ENCODE peak calls at places on chromosomes 11 and 22, in six cellular contexts. G is A549; Z is NCI-H1092 treated with DMSO at 0.1 percent for 48 hours; P is OCI-LY7; S is stimulated activated CD8-positive, alpha-beta memory T cell treated with anti-CD3 and anti-CD28 coated beads, Interleukin-4, amount 100 ng/mL, for 24 hours; O is astrocyte of the cerebellum. K is an unnamed sample.

GRCh38 chr11:67617243-67617953 is 10.7 kb downstream of the NDUFV1 start:
- DNase-seq in G (no peak), Z (no peak), P (no peak), S (no peak), O (no peak), K (no peak)

GRCh38 chr11:131908316-131908715 is 537.9 kb downstream of the NTM start:
- DNase-seq in G (no peak), Z (no peak), P (no peak), S (no peak), O (no peak), K (no peak)

GRCh38 chr11:47507868-47508594 is 44.9 kb downstream of the CELF1 start:
- DNase-seq in G (no peak), Z (no peak), P (no peak), S (no peak), O (no peak), K (no peak)

GRCh38 chr11:68128682-68129327 is 7.6 kb upstream of the CHKA start:
- DNase-seq in G (no peak), Z (no peak), P (no peak), S (no peak), O (peak), K (no peak)

GRCh38 chr11:101860694-101861371 is 54.0 kb upstream of the CEP126 start:
- DNase-seq in G (peak), Z (peak), P (peak), S (peak), O (peak), K (peak)

GRCh38 chr11:130217632-130218031 is 58.0 kb downstream of the ST14 start:
- DNase-seq in G (no peak), Z (no peak), P (no peak), S (no peak), O (no peak), K (no peak)

GRCh38 chr11:15761235-15761634 is 595.1 kb downstream of the SOX6 start:
- DNase-seq in G (no peak), Z (no peak), P (no peak), S (no peak), O (no peak), K (no peak)

GRCh38 chr11:82988936-82989627 is 82.6 kb downstream of the RAB30 start:
- DNase-seq in G (no peak), Z (no peak), P (peak), S (no peak), O (no peak), K (no peak)

GRCh38 chr22:29912605-29913398 is 29.8 kb downstream of the MTMR3 start:
- DNase-seq in G (no peak), Z (no peak), P (no peak), S (no peak), O (peak), K (no peak)

GRCh38 chr11:75277991-75278790 is 37.6 kb downstream of the TPBGL start:
- DNase-seq in G (no peak), Z (no peak), P (no peak), S (no peak), O (no peak), K (no peak)

GRCh38 chr22:42432020-42432596 is at the start of gene NFAM1:
- DNase-seq in G (no peak), Z (no peak), P (no peak), S (no peak), O (no peak), K (peak)

GRCh38 chr22:29152381-29153138 is 53.1 kb upstream of the EMID1 start:
- DNase-seq in G (no peak), Z (no peak), P (no peak), S (no peak), O (no peak), K (peak)

GRCh38 chr11:134110252-134110651 is 41.4 kb downstream of the JAM3 start:
- DNase-seq in G (no peak), Z (no peak), P (no peak), S (no peak), O (no peak), K (no peak)

GRCh38 chr11:11152877-11153276 is 200.2 kb downstream of the CSNK2A3 start:
- DNase-seq in G (no peak), Z (no peak), P (no peak), S (no peak), O (no peak), K (no peak)

GRCh38 chr11:64865286-64866172 is 12.9 kb downstream of the EHD1 start:
- DNase-seq in G (no peak), Z (no peak), P (peak), S (no peak), O (peak), K (no peak)

GRCh38 chr11:19646921-19647320 is 65.7 kb upstream of the NAV2 start:
- DNase-seq in G (no peak), Z (no peak), P (no peak), S (no peak), O (peak), K (no peak)

GRCh38 chr11:95358516-95359322 is 127.7 kb upstream of the SESN3 start:
- DNase-seq in G (no peak), Z (no peak), P (no peak), S (no peak), O (no peak), K (no peak)

GRCh38 chr11:70531281-70532065 is 133.1 kb downstream of the CTTN start:
- DNase-seq in G (no peak), Z (no peak), P (no peak), S (no peak), O (no peak), K (no peak)

GRCh38 chr11:67357831-67358555 is 4.6 kb upstream of the POLD4 start:
- DNase-seq in G (peak), Z (no peak), P (no peak), S (no peak), O (no peak), K (no peak)

GRCh38 chr22:26542831-26543230 is 30.6 kb upstream of the TFIP11 start:
- DNase-seq in G (no peak), Z (no peak), P (peak), S (no peak), O (no peak), K (peak)

GRCh38 chr11:76627541-76628082 is 42.9 kb downstream of the LRRC32 start:
- DNase-seq in G (no peak), Z (no peak), P (peak), S (no peak), O (no peak), K (no peak)

GRCh38 chr11:66367561-66368312 is 3.8 kb downstream of the SLC29A2 start:
- DNase-seq in G (no peak), Z (no peak), P (no peak), S (no peak), O (no peak), K (no peak)

K was measured in KBM-7.